ENCODE peak calls at places on chromosome 14, in eight cellular contexts. One of them, this sample, is unnamed.

GRCh38 chr14:65808390-65808789 is 395.9 kb downstream of the FUT8 start:
- DNase-seq in stomach: no peak
- DNase-seq in GM12878: no peak
- DNase-seq in neural crest cell: no peak
- DNase-seq in Peyer's patch: no peak
- DNase-seq in IMR-90: no peak
- DNase-seq in GM20000: no peak
- DNase-seq in testis: no peak
- DNase-seq in this sample: no peak

GRCh38 chr14:24171422-24172260 is at the start of gene REC8:
- DNase-seq in stomach: peak
- DNase-seq in GM12878: peak
- DNase-seq in neural crest cell: peak
- DNase-seq in Peyer's patch: peak
- DNase-seq in IMR-90: no peak
- DNase-seq in GM20000: peak
- DNase-seq in testis: peak
- DNase-seq in this sample: peak

GRCh38 chr14:67618617-67619063 is 1.1 kb upstream of the ARG2 start:
- DNase-seq in stomach: no peak
- DNase-seq in GM12878: no peak
- DNase-seq in neural crest cell: no peak
- DNase-seq in Peyer's patch: no peak
- DNase-seq in IMR-90: peak
- DNase-seq in GM20000: peak
- DNase-seq in testis: no peak
- DNase-seq in this sample: peak

GRCh38 chr14:99156026-99156425 is 116.0 kb downstream of the BCL11B start:
- DNase-seq in stomach: peak
- DNase-seq in GM12878: no peak
- DNase-seq in neural crest cell: no peak
- DNase-seq in Peyer's patch: no peak
- DNase-seq in IMR-90: no peak
- DNase-seq in GM20000: no peak
- DNase-seq in testis: peak
- DNase-seq in this sample: no peak

GRCh38 chr14:74085047-74085637 is 386 bp downstream of the LIN52 start:
- DNase-seq in stomach: no peak
- DNase-seq in GM12878: no peak
- DNase-seq in neural crest cell: no peak
- DNase-seq in Peyer's patch: no peak
- DNase-seq in IMR-90: peak
- DNase-seq in GM20000: peak
- DNase-seq in testis: no peak
- DNase-seq in this sample: peak

GRCh38 chr14:50371546-50371945 is 25.1 kb downstream of the CDKL1 start:
- DNase-seq in stomach: no peak
- DNase-seq in GM12878: no peak
- DNase-seq in neural crest cell: no peak
- DNase-seq in Peyer's patch: no peak
- DNase-seq in IMR-90: no peak
- DNase-seq in GM20000: no peak
- DNase-seq in testis: no peak
- DNase-seq in this sample: no peak

GRCh38 chr14:55324812-55325211 is 53.6 kb downstream of the FBXO34 start:
- DNase-seq in stomach: no peak
- DNase-seq in GM12878: no peak
- DNase-seq in neural crest cell: no peak
- DNase-seq in Peyer's patch: no peak
- DNase-seq in IMR-90: no peak
- DNase-seq in GM20000: no peak
- DNase-seq in testis: no peak
- DNase-seq in this sample: no peak

GRCh38 chr14:94345344-94346072 is 22.4 kb upstream of the SERPINA6 start:
- DNase-seq in stomach: no peak
- DNase-seq in GM12878: no peak
- DNase-seq in neural crest cell: no peak
- DNase-seq in Peyer's patch: no peak
- DNase-seq in IMR-90: peak
- DNase-seq in GM20000: no peak
- DNase-seq in testis: no peak
- DNase-seq in this sample: peak

GRCh38 chr14:65453807-65454480 is 41.4 kb downstream of the FUT8 start:
- DNase-seq in stomach: no peak
- DNase-seq in GM12878: no peak
- DNase-seq in neural crest cell: no peak
- DNase-seq in Peyer's patch: no peak
- DNase-seq in IMR-90: no peak
- DNase-seq in GM20000: no peak
- DNase-seq in testis: peak
- DNase-seq in this sample: peak

GRCh38 chr14:55117816-55118441 is 11.1 kb upstream of the LGALS3 start:
- DNase-seq in stomach: no peak
- DNase-seq in GM12878: no peak
- DNase-seq in neural crest cell: no peak
- DNase-seq in Peyer's patch: no peak
- DNase-seq in IMR-90: no peak
- DNase-seq in GM20000: no peak
- DNase-seq in testis: no peak
- DNase-seq in this sample: peak

GRCh38 chr14:48582938-48583337 is 907.5 kb upstream of the MDGA2 start:
- DNase-seq in stomach: no peak
- DNase-seq in GM12878: no peak
- DNase-seq in neural crest cell: no peak
- DNase-seq in Peyer's patch: no peak
- DNase-seq in IMR-90: no peak
- DNase-seq in GM20000: no peak
- DNase-seq in testis: no peak
- DNase-seq in this sample: no peak

GRCh38 chr14:48575772-48576171 is 900.4 kb upstream of the MDGA2 start:
- DNase-seq in stomach: no peak
- DNase-seq in GM12878: no peak
- DNase-seq in neural crest cell: no peak
- DNase-seq in Peyer's patch: no peak
- DNase-seq in IMR-90: no peak
- DNase-seq in GM20000: no peak
- DNase-seq in testis: no peak
- DNase-seq in this sample: no peak

GRCh38 chr14:48584031-48584430 is 908.6 kb upstream of the MDGA2 start:
- DNase-seq in stomach: no peak
- DNase-seq in GM12878: no peak
- DNase-seq in neural crest cell: no peak
- DNase-seq in Peyer's patch: no peak
- DNase-seq in IMR-90: peak
- DNase-seq in GM20000: no peak
- DNase-seq in testis: no peak
- DNase-seq in this sample: peak

GRCh38 chr14:48586099-48586498 is 910.7 kb upstream of the MDGA2 start:
- DNase-seq in stomach: no peak
- DNase-seq in GM12878: no peak
- DNase-seq in neural crest cell: no peak
- DNase-seq in Peyer's patch: no peak
- DNase-seq in IMR-90: no peak
- DNase-seq in GM20000: no peak
- DNase-seq in testis: no peak
- DNase-seq in this sample: no peak

DNA sequence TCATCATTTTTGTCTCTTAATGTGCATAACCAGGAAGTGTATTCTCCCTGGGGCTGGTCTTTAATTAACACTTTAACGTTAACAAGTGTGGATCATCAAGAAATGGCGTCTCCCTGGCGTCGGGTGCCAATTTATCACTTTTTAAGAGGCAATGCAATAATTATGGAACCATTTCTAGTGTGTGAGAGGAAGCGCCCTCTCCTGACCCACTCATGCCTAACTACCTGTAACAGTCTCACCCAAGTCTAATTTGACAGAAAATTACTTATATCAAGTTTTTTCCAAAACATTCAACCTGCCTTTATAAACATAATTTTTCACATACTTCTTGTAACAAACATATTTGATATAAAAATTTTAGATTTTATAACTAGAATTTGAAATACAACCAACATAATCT is 905.3 kb upstream of the MDGA2 start:
- DNase-seq in stomach: no peak
- DNase-seq in GM12878: no peak
- DNase-seq in neural crest cell: no peak
- DNase-seq in Peyer's patch: no peak
- DNase-seq in IMR-90: no peak
- DNase-seq in GM20000: no peak
- DNase-seq in testis: no peak
- DNase-seq in this sample: no peak
- TF ChIP-seq CTCF in stomach: no peak
- TF ChIP-seq CTCF in GM12878: no peak
- TF ChIP-seq CTCF in neural crest cell: no peak
- TF ChIP-seq CTCF in Peyer's patch: no peak
- TF ChIP-seq CTCF in IMR-90: no peak
- TF ChIP-seq CTCF in GM20000: no peak
- TF ChIP-seq CTCF in testis: no peak
- TF ChIP-seq CTCF in this sample: no peak

DNA sequence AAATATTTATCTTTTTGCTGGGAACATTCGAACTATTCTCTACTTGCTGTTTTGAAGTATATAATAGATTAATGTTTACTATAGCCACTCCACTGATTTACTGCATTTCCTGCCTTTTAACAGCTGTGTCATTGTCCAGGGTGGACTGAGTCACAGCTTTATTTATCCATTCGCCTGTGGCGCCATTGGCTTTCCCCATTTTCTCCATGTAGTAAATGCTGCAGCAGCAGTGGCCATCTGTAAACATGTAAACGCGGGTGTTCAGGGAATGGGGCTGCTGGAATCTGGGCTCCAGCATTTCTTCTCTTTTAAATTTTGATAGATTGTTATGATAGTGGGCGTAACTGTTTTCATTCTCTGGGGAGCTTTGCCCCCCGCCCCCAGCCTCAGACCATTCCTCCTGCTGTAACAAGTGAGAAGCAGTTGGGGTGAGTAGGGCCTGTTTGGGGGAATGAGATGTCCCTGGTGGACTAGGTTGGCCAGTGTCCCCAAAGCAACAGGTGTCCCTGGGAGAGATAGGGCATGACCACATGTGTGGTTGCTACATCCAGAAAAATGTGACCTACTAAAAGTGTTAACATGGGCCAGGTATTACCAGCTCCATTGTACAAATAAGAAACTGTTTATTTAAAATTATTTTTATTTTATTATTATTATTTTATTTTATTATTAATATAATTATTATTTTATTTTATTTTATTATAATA is 32.9 kb downstream of the RIN3 start:
- DNase-seq in stomach: no peak
- DNase-seq in GM12878: no peak
- DNase-seq in neural crest cell: no peak
- DNase-seq in Peyer's patch: no peak
- DNase-seq in IMR-90: peak
- DNase-seq in GM20000: no peak
- DNase-seq in testis: no peak
- DNase-seq in this sample: no peak
- TF ChIP-seq CTCF in stomach: no peak
- TF ChIP-seq CTCF in GM12878: no peak
- TF ChIP-seq CTCF in neural crest cell: no peak
- TF ChIP-seq CTCF in Peyer's patch: no peak
- TF ChIP-seq CTCF in IMR-90: no peak
- TF ChIP-seq CTCF in GM20000: no peak
- TF ChIP-seq CTCF in testis: no peak
- TF ChIP-seq CTCF in this sample: no peak

GRCh38 chr14:75295061-75295461 is 16.4 kb downstream of the FOS start:
- DNase-seq in stomach: peak
- DNase-seq in GM12878: no peak
- DNase-seq in neural crest cell: peak
- DNase-seq in Peyer's patch: peak
- DNase-seq in IMR-90: peak
- DNase-seq in GM20000: no peak
- DNase-seq in testis: peak
- DNase-seq in this sample: peak

GRCh38 chr14:75293920-75294648 is 15.5 kb downstream of the FOS start:
- DNase-seq in stomach: peak
- DNase-seq in GM12878: no peak
- DNase-seq in neural crest cell: peak
- DNase-seq in Peyer's patch: peak
- DNase-seq in IMR-90: peak
- DNase-seq in GM20000: peak
- DNase-seq in testis: peak
- DNase-seq in this sample: peak

GRCh38 chr14:75292886-75293285 is 14.3 kb downstream of the FOS start:
- DNase-seq in stomach: no peak
- DNase-seq in GM12878: no peak
- DNase-seq in neural crest cell: no peak
- DNase-seq in Peyer's patch: no peak
- DNase-seq in IMR-90: no peak
- DNase-seq in GM20000: no peak
- DNase-seq in testis: no peak
- DNase-seq in this sample: no peak

GRCh38 chr14:75295491-75296338 is 17.1 kb downstream of the FOS start:
- DNase-seq in stomach: peak
- DNase-seq in GM12878: no peak
- DNase-seq in neural crest cell: peak
- DNase-seq in Peyer's patch: peak
- DNase-seq in IMR-90: peak
- DNase-seq in GM20000: peak
- DNase-seq in testis: peak
- DNase-seq in this sample: peak

GRCh38 chr14:75294649-75295033 is 16.0 kb downstream of the FOS start:
- DNase-seq in stomach: no peak
- DNase-seq in GM12878: no peak
- DNase-seq in neural crest cell: no peak
- DNase-seq in Peyer's patch: no peak
- DNase-seq in IMR-90: no peak
- DNase-seq in GM20000: no peak
- DNase-seq in testis: no peak
- DNase-seq in this sample: no peak
- TF ChIP-seq CTCF in stomach: no peak
- TF ChIP-seq CTCF in GM12878: no peak
- TF ChIP-seq CTCF in neural crest cell: peak
- TF ChIP-seq CTCF in Peyer's patch: peak
- TF ChIP-seq CTCF in IMR-90: peak
- TF ChIP-seq CTCF in GM20000: no peak
- TF ChIP-seq CTCF in testis: peak
- TF ChIP-seq CTCF in this sample: peak

GRCh38 chr14:90522585-90523191 is 125.9 kb downstream of the CALM1 start:
- DNase-seq in stomach: peak
- DNase-seq in GM12878: no peak
- DNase-seq in neural crest cell: no peak
- DNase-seq in Peyer's patch: no peak
- DNase-seq in IMR-90: no peak
- DNase-seq in GM20000: no peak
- DNase-seq in testis: peak
- DNase-seq in this sample: peak

GRCh38 chr14:90521930-90522483 is 125.2 kb downstream of the CALM1 start:
- DNase-seq in stomach: no peak
- DNase-seq in GM12878: no peak
- DNase-seq in neural crest cell: no peak
- DNase-seq in Peyer's patch: no peak
- DNase-seq in IMR-90: no peak
- DNase-seq in GM20000: no peak
- DNase-seq in testis: no peak
- DNase-seq in this sample: no peak

GRCh38 chr14:90523544-90523943 is 126.7 kb downstream of the CALM1 start:
- DNase-seq in stomach: no peak
- DNase-seq in GM12878: no peak
- DNase-seq in neural crest cell: no peak
- DNase-seq in Peyer's patch: no peak
- DNase-seq in IMR-90: peak
- DNase-seq in GM20000: no peak
- DNase-seq in testis: no peak
- DNase-seq in this sample: peak

GRCh38 chr14:90521121-90521929 is 124.5 kb downstream of the CALM1 start:
- DNase-seq in stomach: peak
- DNase-seq in GM12878: no peak
- DNase-seq in neural crest cell: no peak
- DNase-seq in Peyer's patch: no peak
- DNase-seq in IMR-90: no peak
- DNase-seq in GM20000: no peak
- DNase-seq in testis: peak
- DNase-seq in this sample: peak

GRCh38 chr14:90523961-90524875 is 127.4 kb downstream of the CALM1 start:
- DNase-seq in stomach: no peak
- DNase-seq in GM12878: no peak
- DNase-seq in neural crest cell: no peak
- DNase-seq in Peyer's patch: no peak
- DNase-seq in IMR-90: no peak
- DNase-seq in GM20000: no peak
- DNase-seq in testis: no peak
- DNase-seq in this sample: no peak
- TF ChIP-seq CTCF in stomach: no peak
- TF ChIP-seq CTCF in GM12878: no peak
- TF ChIP-seq CTCF in neural crest cell: no peak
- TF ChIP-seq CTCF in Peyer's patch: no peak
- TF ChIP-seq CTCF in IMR-90: no peak
- TF ChIP-seq CTCF in GM20000: no peak
- TF ChIP-seq CTCF in testis: no peak
- TF ChIP-seq CTCF in this sample: no peak

This sample was measured in fibroblast of pulmonary artery.